ENCODE peak calls at places on chromosomes 6 and 20, in ten cellular contexts. One of them, this sample, is unnamed.

GRCh38 chr20:59733326-59733725 is 129.0 kb downstream of the PHACTR3 start:
- DNase-seq in mesenchymal stem cell: no peak
- DNase-seq in H9: no peak
- DNase-seq in fibroblast of lung: no peak
- DNase-seq in HCT116: no peak
- DNase-seq in neuronal stem cell: no peak
- DNase-seq in GM23248: no peak
- DNase-seq in K562: no peak
- DNase-seq in MM.1S: no peak
- DNase-seq in PC-3: no peak
- DNase-seq in this sample: no peak

GRCh38 chr20:41006126-41006935 is 22.3 kb upstream of the TOP1 start:
- DNase-seq in mesenchymal stem cell: no peak
- DNase-seq in H9: no peak
- DNase-seq in fibroblast of lung: no peak
- DNase-seq in HCT116: no peak
- DNase-seq in neuronal stem cell: no peak
- DNase-seq in GM23248: no peak
- DNase-seq in K562: no peak
- DNase-seq in MM.1S: no peak
- DNase-seq in PC-3: no peak
- DNase-seq in this sample: no peak

GRCh38 chr6:12403946-12404647 is 113.9 kb downstream of the EDN1 start:
- DNase-seq in mesenchymal stem cell: peak
- DNase-seq in H9: no peak
- DNase-seq in fibroblast of lung: no peak
- DNase-seq in HCT116: no peak
- DNase-seq in neuronal stem cell: no peak
- DNase-seq in GM23248: peak
- DNase-seq in K562: no peak
- DNase-seq in MM.1S: no peak
- DNase-seq in PC-3: no peak
- DNase-seq in this sample: no peak

GRCh38 chr6:72286911-72287311 is 335.0 kb upstream of the KCNQ5 start:
- DNase-seq in mesenchymal stem cell: peak
- DNase-seq in H9: no peak
- DNase-seq in fibroblast of lung: peak
- DNase-seq in HCT116: no peak
- DNase-seq in neuronal stem cell: no peak
- DNase-seq in GM23248: peak
- DNase-seq in K562: no peak
- DNase-seq in MM.1S: no peak
- DNase-seq in PC-3: peak
- DNase-seq in this sample: no peak

GRCh38 chr6:112016335-112016734 is 37.6 kb upstream of the CCN6 start:
- DNase-seq in mesenchymal stem cell: no peak
- DNase-seq in H9: no peak
- DNase-seq in fibroblast of lung: peak
- DNase-seq in HCT116: no peak
- DNase-seq in neuronal stem cell: no peak
- DNase-seq in GM23248: peak
- DNase-seq in K562: no peak
- DNase-seq in MM.1S: no peak
- DNase-seq in PC-3: peak
- DNase-seq in this sample: no peak

GRCh38 chr6:50995036-50995435 is 176.4 kb downstream of the TFAP2B start:
- DNase-seq in mesenchymal stem cell: no peak
- DNase-seq in H9: no peak
- DNase-seq in fibroblast of lung: no peak
- DNase-seq in HCT116: no peak
- DNase-seq in neuronal stem cell: no peak
- DNase-seq in GM23248: no peak
- DNase-seq in K562: peak
- DNase-seq in MM.1S: no peak
- DNase-seq in PC-3: no peak
- DNase-seq in this sample: no peak

GRCh38 chr20:11193241-11193640 is 519.4 kb upstream of the JAG1 start:
- DNase-seq in mesenchymal stem cell: peak
- DNase-seq in H9: no peak
- DNase-seq in fibroblast of lung: peak
- DNase-seq in HCT116: no peak
- DNase-seq in neuronal stem cell: no peak
- DNase-seq in GM23248: peak
- DNase-seq in K562: no peak
- DNase-seq in MM.1S: no peak
- DNase-seq in PC-3: peak
- DNase-seq in this sample: no peak

GRCh38 chr6:141475269-141475668 is 657.5 kb upstream of the GJE1 start:
- DNase-seq in mesenchymal stem cell: peak
- DNase-seq in H9: no peak
- DNase-seq in fibroblast of lung: no peak
- DNase-seq in HCT116: no peak
- DNase-seq in neuronal stem cell: no peak
- DNase-seq in GM23248: no peak
- DNase-seq in K562: no peak
- DNase-seq in MM.1S: no peak
- DNase-seq in PC-3: no peak
- DNase-seq in this sample: no peak

GRCh38 chr6:26420607-26421235 is 18.6 kb downstream of the BTN3A1 start:
- DNase-seq in mesenchymal stem cell: peak
- DNase-seq in H9: peak
- DNase-seq in fibroblast of lung: peak
- DNase-seq in HCT116: peak
- DNase-seq in neuronal stem cell: peak
- DNase-seq in GM23248: peak
- DNase-seq in K562: peak
- DNase-seq in MM.1S: peak
- DNase-seq in PC-3: peak
- DNase-seq in this sample: peak

GRCh38 chr6:69994251-69994650 is 127.9 kb downstream of the COL19A1 start:
- DNase-seq in mesenchymal stem cell: peak
- DNase-seq in H9: no peak
- DNase-seq in fibroblast of lung: no peak
- DNase-seq in HCT116: no peak
- DNase-seq in neuronal stem cell: no peak
- DNase-seq in GM23248: peak
- DNase-seq in K562: no peak
- DNase-seq in MM.1S: no peak
- DNase-seq in PC-3: peak
- DNase-seq in this sample: no peak

GRCh38 chr6:167697316-167697715 is 129.4 kb upstream of the AFDN start:
- DNase-seq in mesenchymal stem cell: no peak
- DNase-seq in H9: no peak
- DNase-seq in fibroblast of lung: peak
- DNase-seq in HCT116: no peak
- DNase-seq in neuronal stem cell: no peak
- DNase-seq in GM23248: peak
- DNase-seq in K562: no peak
- DNase-seq in MM.1S: no peak
- DNase-seq in PC-3: no peak
- DNase-seq in this sample: no peak

GRCh38 chr20:4684837-4685413 is 36.8 kb upstream of the PRND start:
- DNase-seq in mesenchymal stem cell: peak
- DNase-seq in H9: no peak
- DNase-seq in fibroblast of lung: peak
- DNase-seq in HCT116: peak
- DNase-seq in neuronal stem cell: no peak
- DNase-seq in GM23248: peak
- DNase-seq in K562: peak
- DNase-seq in MM.1S: no peak
- DNase-seq in PC-3: peak
- DNase-seq in this sample: no peak

GRCh38 chr6:43747734-43748133 is 22.3 kb upstream of the VEGFA start:
- DNase-seq in mesenchymal stem cell: no peak
- DNase-seq in H9: peak
- DNase-seq in fibroblast of lung: no peak
- DNase-seq in HCT116: no peak
- DNase-seq in neuronal stem cell: no peak
- DNase-seq in GM23248: no peak
- DNase-seq in K562: no peak
- DNase-seq in MM.1S: no peak
- DNase-seq in PC-3: no peak
- DNase-seq in this sample: no peak

GRCh38 chr6:96816182-96816888 is 20.9 kb downstream of the GPR63 start:
- DNase-seq in mesenchymal stem cell: peak
- DNase-seq in H9: peak
- DNase-seq in fibroblast of lung: peak
- DNase-seq in HCT116: no peak
- DNase-seq in neuronal stem cell: no peak
- DNase-seq in GM23248: no peak
- DNase-seq in K562: no peak
- DNase-seq in MM.1S: peak
- DNase-seq in PC-3: no peak
- DNase-seq in this sample: peak

GRCh38 chr6:148525453-148525852 is 182.8 kb downstream of the SASH1 start:
- DNase-seq in mesenchymal stem cell: peak
- DNase-seq in H9: no peak
- DNase-seq in fibroblast of lung: peak
- DNase-seq in HCT116: no peak
- DNase-seq in neuronal stem cell: no peak
- DNase-seq in GM23248: peak
- DNase-seq in K562: peak
- DNase-seq in MM.1S: no peak
- DNase-seq in PC-3: peak
- DNase-seq in this sample: no peak

GRCh38 chr6:36368921-36369880 is 18.3 kb downstream of the ETV7 start:
- DNase-seq in mesenchymal stem cell: peak
- DNase-seq in H9: no peak
- DNase-seq in fibroblast of lung: peak
- DNase-seq in HCT116: no peak
- DNase-seq in neuronal stem cell: no peak
- DNase-seq in GM23248: peak
- DNase-seq in K562: peak
- DNase-seq in MM.1S: no peak
- DNase-seq in PC-3: no peak
- DNase-seq in this sample: no peak

DNA sequence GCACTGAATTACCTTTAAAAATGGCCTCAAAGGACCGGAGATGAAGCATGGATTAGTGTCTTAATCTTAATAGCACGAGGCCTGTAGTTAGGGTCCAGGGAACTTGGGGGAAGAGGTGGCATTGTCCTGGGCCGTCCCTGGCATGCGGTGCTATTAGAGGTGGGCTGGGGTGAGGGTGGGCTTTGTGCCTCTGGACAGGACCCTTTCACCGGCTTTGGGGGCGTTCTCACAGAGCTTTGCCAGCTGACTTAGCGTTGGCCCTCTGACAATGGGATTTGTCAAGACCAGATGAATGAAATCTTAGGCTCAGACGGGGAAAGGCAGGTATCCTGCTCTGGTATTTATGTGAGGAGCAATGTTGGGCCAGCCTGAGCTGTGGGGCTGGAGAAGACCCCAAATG is 59.6 kb downstream of the ERMARD start:
- DNase-seq in mesenchymal stem cell: no peak
- DNase-seq in H9: peak
- DNase-seq in fibroblast of lung: no peak
- DNase-seq in HCT116: no peak
- DNase-seq in neuronal stem cell: no peak
- DNase-seq in GM23248: no peak
- DNase-seq in K562: no peak
- DNase-seq in MM.1S: no peak
- DNase-seq in PC-3: no peak
- DNase-seq in this sample: peak
- H3K4me2 ChIP-seq in mesenchymal stem cell: no peak
- H3K4me2 ChIP-seq in H9: no peak
- H3K4me2 ChIP-seq in fibroblast of lung: no peak
- H3K4me2 ChIP-seq in HCT116: no peak
- H3K4me2 ChIP-seq in neuronal stem cell: no peak
- H3K4me2 ChIP-seq in GM23248: no peak
- H3K4me2 ChIP-seq in K562: no peak
- H3K4me2 ChIP-seq in MM.1S: no peak
- H3K4me2 ChIP-seq in PC-3: no peak
- H3K4me2 ChIP-seq in this sample: peak

GRCh38 chr6:54026652-54027400 is 84.4 kb upstream of the MLIP start:
- DNase-seq in mesenchymal stem cell: no peak
- DNase-seq in H9: no peak
- DNase-seq in fibroblast of lung: no peak
- DNase-seq in HCT116: no peak
- DNase-seq in neuronal stem cell: no peak
- DNase-seq in GM23248: no peak
- DNase-seq in K562: no peak
- DNase-seq in MM.1S: no peak
- DNase-seq in PC-3: no peak
- DNase-seq in this sample: no peak

GRCh38 chr6:54029187-54029586 is 82.1 kb upstream of the MLIP start:
- DNase-seq in mesenchymal stem cell: no peak
- DNase-seq in H9: no peak
- DNase-seq in fibroblast of lung: no peak
- DNase-seq in HCT116: no peak
- DNase-seq in neuronal stem cell: no peak
- DNase-seq in GM23248: no peak
- DNase-seq in K562: no peak
- DNase-seq in MM.1S: no peak
- DNase-seq in PC-3: no peak
- DNase-seq in this sample: no peak

DNA sequence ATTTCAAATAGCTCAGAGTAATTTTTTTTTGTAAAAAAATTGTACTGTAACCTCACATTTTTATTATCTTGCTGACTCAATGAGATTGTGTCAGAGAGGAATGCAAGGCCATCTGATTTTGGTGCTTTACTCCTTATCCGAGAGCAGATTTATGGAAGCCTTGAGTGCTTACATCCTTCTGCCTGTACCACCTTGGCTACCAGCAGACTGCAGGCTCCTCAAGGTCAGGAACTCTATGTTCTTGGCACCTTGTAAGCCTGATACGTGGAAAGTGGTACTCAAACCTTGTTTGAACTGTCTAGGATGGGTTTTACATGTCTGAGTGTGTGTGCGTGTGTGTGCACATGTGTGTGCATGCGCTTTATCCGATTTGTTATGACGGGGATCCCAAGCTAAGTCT is 80.0 kb upstream of the MLIP start:
- DNase-seq in mesenchymal stem cell: no peak
- DNase-seq in H9: no peak
- DNase-seq in fibroblast of lung: peak
- DNase-seq in HCT116: no peak
- DNase-seq in neuronal stem cell: no peak
- DNase-seq in GM23248: no peak
- DNase-seq in K562: no peak
- DNase-seq in MM.1S: no peak
- DNase-seq in PC-3: no peak
- DNase-seq in this sample: no peak
- H3K9ac ChIP-seq in mesenchymal stem cell: no peak
- H3K9ac ChIP-seq in H9: no peak
- H3K9ac ChIP-seq in fibroblast of lung: no peak
- H3K9ac ChIP-seq in HCT116: no peak
- H3K9ac ChIP-seq in neuronal stem cell: no peak
- H3K9ac ChIP-seq in GM23248: no peak
- H3K9ac ChIP-seq in K562: no peak
- H3K9ac ChIP-seq in MM.1S: no peak
- H3K9ac ChIP-seq in PC-3: no peak
- H3K9ac ChIP-seq in this sample: no peak

GRCh38 chr6:41373367-41373918 is 38.0 kb downstream of the NCR2 start:
- DNase-seq in mesenchymal stem cell: no peak
- DNase-seq in H9: no peak
- DNase-seq in fibroblast of lung: no peak
- DNase-seq in HCT116: no peak
- DNase-seq in neuronal stem cell: no peak
- DNase-seq in GM23248: no peak
- DNase-seq in K562: no peak
- DNase-seq in MM.1S: no peak
- DNase-seq in PC-3: no peak
- DNase-seq in this sample: no peak
- H3K4me2 ChIP-seq in mesenchymal stem cell: peak
- H3K4me2 ChIP-seq in H9: peak
- H3K4me2 ChIP-seq in fibroblast of lung: no peak
- H3K4me2 ChIP-seq in HCT116: no peak
- H3K4me2 ChIP-seq in neuronal stem cell: peak
- H3K4me2 ChIP-seq in GM23248: no peak
- H3K4me2 ChIP-seq in K562: no peak
- H3K4me2 ChIP-seq in MM.1S: no peak
- H3K4me2 ChIP-seq in PC-3: no peak
- H3K4me2 ChIP-seq in this sample: peak

GRCh38 chr20:47574616-47575401 is 73.1 kb downstream of the NCOA3 start:
- DNase-seq in mesenchymal stem cell: peak
- DNase-seq in H9: no peak
- DNase-seq in fibroblast of lung: peak
- DNase-seq in HCT116: no peak
- DNase-seq in neuronal stem cell: no peak
- DNase-seq in GM23248: no peak
- DNase-seq in K562: peak
- DNase-seq in MM.1S: peak
- DNase-seq in PC-3: peak
- DNase-seq in this sample: no peak
- H3K9ac ChIP-seq in mesenchymal stem cell: peak
- H3K9ac ChIP-seq in H9: no peak
- H3K9ac ChIP-seq in fibroblast of lung: no peak
- H3K9ac ChIP-seq in HCT116: peak
- H3K9ac ChIP-seq in neuronal stem cell: no peak
- H3K9ac ChIP-seq in GM23248: no peak
- H3K9ac ChIP-seq in K562: no peak
- H3K9ac ChIP-seq in MM.1S: no peak
- H3K9ac ChIP-seq in PC-3: no peak
- H3K9ac ChIP-seq in this sample: no peak

This sample was measured in neural progenitor cell.